ENCODE peak calls at places on chromosomes 1 and 21, in eight cellular contexts. One of them, this sample, is unnamed.

GRCh38 chr1:113217447-113218208 is 144.6 kb downstream of the LRIG2 start:
- DNase-seq in type B pancreatic cell: no peak
- DNase-seq in IMR-90: no peak
- DNase-seq in fibroblast of the aortic adventitia: no peak
- DNase-seq in Caco-2: peak
- DNase-seq in GM13976: no peak
- DNase-seq in CD4-positive, alpha-beta T cell: no peak
- DNase-seq in SK-N-SH: peak
- DNase-seq in this sample: no peak

GRCh38 chr1:10962483-10962882 is 50.0 kb upstream of the TARDBP start:
- DNase-seq in type B pancreatic cell: no peak
- DNase-seq in SK-N-SH: peak
- DNase-seq in Caco-2: no peak
- DNase-seq in CD4-positive, alpha-beta T cell: no peak
- DNase-seq in GM13976: no peak
- DNase-seq in fibroblast of the aortic adventitia: no peak
- DNase-seq in IMR-90: no peak
- DNase-seq in this sample: no peak

GRCh38 chr1:180839547-180839946 is 73.2 kb upstream of the KIAA1614 start:
- DNase-seq in SK-N-SH: no peak
- DNase-seq in CD4-positive, alpha-beta T cell: no peak
- DNase-seq in fibroblast of the aortic adventitia: no peak
- DNase-seq in Caco-2: no peak
- DNase-seq in type B pancreatic cell: no peak
- DNase-seq in GM13976: no peak
- DNase-seq in IMR-90: no peak
- DNase-seq in this sample: no peak

GRCh38 chr1:229694053-229694693 is 68.1 kb downstream of the URB2 start:
- DNase-seq in Caco-2: no peak
- DNase-seq in type B pancreatic cell: no peak
- DNase-seq in CD4-positive, alpha-beta T cell: no peak
- DNase-seq in GM13976: no peak
- DNase-seq in SK-N-SH: peak
- DNase-seq in IMR-90: peak
- DNase-seq in fibroblast of the aortic adventitia: peak
- DNase-seq in this sample: no peak

GRCh38 chr1:208434008-208434407 is 189.8 kb upstream of the PLXNA2 start:
- DNase-seq in CD4-positive, alpha-beta T cell: no peak
- DNase-seq in SK-N-SH: no peak
- DNase-seq in IMR-90: no peak
- DNase-seq in GM13976: no peak
- DNase-seq in Caco-2: no peak
- DNase-seq in type B pancreatic cell: no peak
- DNase-seq in fibroblast of the aortic adventitia: peak
- DNase-seq in this sample: no peak

GRCh38 chr21:33007747-33008146 is 18.0 kb upstream of the OLIG2 start:
- DNase-seq in CD4-positive, alpha-beta T cell: no peak
- DNase-seq in Caco-2: no peak
- DNase-seq in IMR-90: no peak
- DNase-seq in GM13976: no peak
- DNase-seq in type B pancreatic cell: no peak
- DNase-seq in SK-N-SH: no peak
- DNase-seq in fibroblast of the aortic adventitia: no peak
- DNase-seq in this sample: no peak

GRCh38 chr1:224058303-224058702 is 55.6 kb upstream of the FBXO28 start:
- DNase-seq in GM13976: no peak
- DNase-seq in SK-N-SH: no peak
- DNase-seq in fibroblast of the aortic adventitia: no peak
- DNase-seq in type B pancreatic cell: no peak
- DNase-seq in IMR-90: peak
- DNase-seq in Caco-2: no peak
- DNase-seq in CD4-positive, alpha-beta T cell: no peak
- DNase-seq in this sample: no peak

GRCh38 chr1:197618065-197618464 is 157.2 kb downstream of the DENND1B start:
- DNase-seq in SK-N-SH: no peak
- DNase-seq in CD4-positive, alpha-beta T cell: no peak
- DNase-seq in type B pancreatic cell: no peak
- DNase-seq in Caco-2: no peak
- DNase-seq in IMR-90: peak
- DNase-seq in fibroblast of the aortic adventitia: peak
- DNase-seq in GM13976: no peak
- DNase-seq in this sample: no peak

GRCh38 chr1:219236933-219237610 is 63.4 kb downstream of the LYPLAL1 start:
- DNase-seq in GM13976: no peak
- DNase-seq in Caco-2: no peak
- DNase-seq in fibroblast of the aortic adventitia: no peak
- DNase-seq in IMR-90: no peak
- DNase-seq in CD4-positive, alpha-beta T cell: no peak
- DNase-seq in type B pancreatic cell: no peak
- DNase-seq in SK-N-SH: no peak
- DNase-seq in this sample: no peak

GRCh38 chr1:27428316-27429028 is 36.0 kb downstream of the GPR3 start:
- DNase-seq in GM13976: no peak
- DNase-seq in type B pancreatic cell: no peak
- DNase-seq in SK-N-SH: peak
- DNase-seq in Caco-2: no peak
- DNase-seq in IMR-90: no peak
- DNase-seq in fibroblast of the aortic adventitia: peak
- DNase-seq in CD4-positive, alpha-beta T cell: no peak
- DNase-seq in this sample: no peak

GRCh38 chr21:42407476-42407875 is 3.8 kb downstream of the UBASH3A start:
- DNase-seq in Caco-2: no peak
- DNase-seq in SK-N-SH: no peak
- DNase-seq in fibroblast of the aortic adventitia: no peak
- DNase-seq in type B pancreatic cell: no peak
- DNase-seq in GM13976: no peak
- DNase-seq in IMR-90: no peak
- DNase-seq in CD4-positive, alpha-beta T cell: no peak
- DNase-seq in this sample: no peak

GRCh38 chr1:227170361-227171166 is 147.7 kb downstream of the CDC42BPA start:
- DNase-seq in Caco-2: no peak
- DNase-seq in type B pancreatic cell: no peak
- DNase-seq in GM13976: no peak
- DNase-seq in IMR-90: peak
- DNase-seq in SK-N-SH: no peak
- DNase-seq in CD4-positive, alpha-beta T cell: no peak
- DNase-seq in fibroblast of the aortic adventitia: peak
- DNase-seq in this sample: no peak

GRCh38 chr1:67753776-67754525 is 69.0 kb downstream of the GADD45A start:
- DNase-seq in Caco-2: no peak
- DNase-seq in type B pancreatic cell: no peak
- DNase-seq in fibroblast of the aortic adventitia: no peak
- DNase-seq in IMR-90: no peak
- DNase-seq in GM13976: no peak
- DNase-seq in SK-N-SH: no peak
- DNase-seq in CD4-positive, alpha-beta T cell: no peak
- DNase-seq in this sample: no peak

GRCh38 chr1:228282329-228283042 is 74.6 kb downstream of the OBSCN start:
- DNase-seq in SK-N-SH: no peak
- DNase-seq in IMR-90: peak
- DNase-seq in CD4-positive, alpha-beta T cell: no peak
- DNase-seq in GM13976: peak
- DNase-seq in Caco-2: no peak
- DNase-seq in type B pancreatic cell: peak
- DNase-seq in fibroblast of the aortic adventitia: no peak
- DNase-seq in this sample: no peak

GRCh38 chr1:152946248-152946647 is 758 bp upstream of the SPRR5 start:
- DNase-seq in fibroblast of the aortic adventitia: no peak
- DNase-seq in type B pancreatic cell: peak
- DNase-seq in Caco-2: no peak
- DNase-seq in SK-N-SH: no peak
- DNase-seq in GM13976: no peak
- DNase-seq in IMR-90: no peak
- DNase-seq in CD4-positive, alpha-beta T cell: no peak
- DNase-seq in this sample: no peak

GRCh38 chr1:157193702-157194391 is 55.7 kb upstream of the ETV3 start:
- DNase-seq in SK-N-SH: peak
- DNase-seq in IMR-90: peak
- DNase-seq in fibroblast of the aortic adventitia: peak
- DNase-seq in type B pancreatic cell: no peak
- DNase-seq in CD4-positive, alpha-beta T cell: peak
- DNase-seq in GM13976: peak
- DNase-seq in Caco-2: peak
- DNase-seq in this sample: peak

GRCh38 chr1:83693409-83694126 is 305.4 kb downstream of the TTLL7 start:
- DNase-seq in fibroblast of the aortic adventitia: no peak
- DNase-seq in IMR-90: no peak
- DNase-seq in Caco-2: no peak
- DNase-seq in type B pancreatic cell: no peak
- DNase-seq in CD4-positive, alpha-beta T cell: no peak
- DNase-seq in SK-N-SH: peak
- DNase-seq in GM13976: no peak
- DNase-seq in this sample: no peak

GRCh38 chr1:109566982-109567381 is 18.6 kb downstream of the GNAI3 start:
- DNase-seq in GM13976: no peak
- DNase-seq in fibroblast of the aortic adventitia: no peak
- DNase-seq in type B pancreatic cell: no peak
- DNase-seq in SK-N-SH: no peak
- DNase-seq in Caco-2: no peak
- DNase-seq in CD4-positive, alpha-beta T cell: no peak
- DNase-seq in IMR-90: no peak
- DNase-seq in this sample: no peak

GRCh38 chr1:207603777-207604176 is 41.2 kb upstream of the CR1L start:
- DNase-seq in fibroblast of the aortic adventitia: peak
- DNase-seq in type B pancreatic cell: no peak
- DNase-seq in SK-N-SH: no peak
- DNase-seq in GM13976: no peak
- DNase-seq in Caco-2: peak
- DNase-seq in IMR-90: peak
- DNase-seq in CD4-positive, alpha-beta T cell: no peak
- DNase-seq in this sample: no peak

GRCh38 chr21:28337319-28337718 is 655.4 kb downstream of the LTN1 start:
- DNase-seq in IMR-90: peak
- DNase-seq in CD4-positive, alpha-beta T cell: no peak
- DNase-seq in SK-N-SH: peak
- DNase-seq in type B pancreatic cell: no peak
- DNase-seq in GM13976: no peak
- DNase-seq in fibroblast of the aortic adventitia: peak
- DNase-seq in Caco-2: peak
- DNase-seq in this sample: no peak

GRCh38 chr1:200359610-200360163 is 50.1 kb downstream of the ZNF281 start:
- DNase-seq in type B pancreatic cell: no peak
- DNase-seq in CD4-positive, alpha-beta T cell: no peak
- DNase-seq in SK-N-SH: no peak
- DNase-seq in fibroblast of the aortic adventitia: peak
- DNase-seq in GM13976: no peak
- DNase-seq in IMR-90: peak
- DNase-seq in Caco-2: no peak
- DNase-seq in this sample: no peak

GRCh38 chr1:48817505-48818114 is 40.9 kb upstream of the BEND5 start:
- DNase-seq in IMR-90: peak
- DNase-seq in SK-N-SH: peak
- DNase-seq in type B pancreatic cell: no peak
- DNase-seq in fibroblast of the aortic adventitia: peak
- DNase-seq in CD4-positive, alpha-beta T cell: no peak
- DNase-seq in GM13976: peak
- DNase-seq in Caco-2: peak
- DNase-seq in this sample: no peak
- TF ChIP-seq CTCF in IMR-90: peak
- TF ChIP-seq CTCF in SK-N-SH: peak
- TF ChIP-seq CTCF in type B pancreatic cell: peak
- TF ChIP-seq CTCF in fibroblast of the aortic adventitia: peak
- TF ChIP-seq CTCF in CD4-positive, alpha-beta T cell: no peak
- TF ChIP-seq CTCF in GM13976: peak
- TF ChIP-seq CTCF in Caco-2: peak
- TF ChIP-seq CTCF in this sample: no peak

GRCh38 chr1:2948751-2949680 is 72.3 kb upstream of the ACTRT2 start:
- DNase-seq in Caco-2: no peak
- DNase-seq in GM13976: no peak
- DNase-seq in SK-N-SH: no peak
- DNase-seq in fibroblast of the aortic adventitia: no peak
- DNase-seq in CD4-positive, alpha-beta T cell: no peak
- DNase-seq in IMR-90: no peak
- DNase-seq in type B pancreatic cell: no peak
- DNase-seq in this sample: no peak
- TF ChIP-seq CTCF in Caco-2: no peak
- TF ChIP-seq CTCF in GM13976: no peak
- TF ChIP-seq CTCF in SK-N-SH: no peak
- TF ChIP-seq CTCF in fibroblast of the aortic adventitia: no peak
- TF ChIP-seq CTCF in CD4-positive, alpha-beta T cell: no peak
- TF ChIP-seq CTCF in IMR-90: no peak
- TF ChIP-seq CTCF in type B pancreatic cell: no peak
- TF ChIP-seq CTCF in this sample: no peak

DNA sequence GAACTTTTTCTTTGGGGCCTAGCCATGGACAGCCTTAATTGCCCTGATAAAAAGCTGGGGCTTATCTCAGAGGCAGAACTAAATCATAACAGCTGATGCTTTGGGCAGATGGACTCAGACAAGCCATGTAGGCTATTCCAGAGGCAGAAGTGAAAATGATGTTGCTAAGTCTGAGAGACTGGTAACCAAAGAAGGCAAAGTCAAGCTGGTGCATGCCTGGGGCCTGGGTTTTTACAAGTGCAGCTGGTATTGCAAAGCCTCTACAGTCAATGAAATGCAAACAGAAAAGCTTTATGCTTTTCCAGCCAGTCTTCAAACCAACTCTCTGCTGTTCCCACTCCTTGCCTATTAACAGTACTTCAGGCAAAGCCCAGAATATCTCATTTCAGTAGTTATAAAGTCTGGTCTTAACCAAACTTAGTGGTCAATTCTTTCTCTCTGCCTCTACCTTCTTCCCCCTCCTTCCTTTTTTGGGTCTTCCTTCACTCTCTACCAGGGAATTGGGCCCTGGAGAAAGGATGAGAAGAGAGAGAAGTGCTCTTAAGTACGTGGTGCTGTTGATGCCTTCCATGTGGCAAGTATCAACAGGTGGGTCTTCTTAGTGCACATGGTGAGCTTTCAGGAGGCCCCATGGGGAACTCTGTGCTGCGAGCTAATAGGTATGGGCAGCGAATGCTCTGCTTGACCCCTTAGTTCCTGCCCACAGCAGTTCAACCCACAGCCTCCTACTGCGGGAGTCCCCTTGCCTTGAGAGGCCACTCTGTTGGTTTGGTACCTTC is 39.2 kb upstream of the LMX1A start:
- DNase-seq in type B pancreatic cell: no peak
- DNase-seq in SK-N-SH: no peak
- DNase-seq in fibroblast of the aortic adventitia: no peak
- DNase-seq in Caco-2: no peak
- DNase-seq in IMR-90: no peak
- DNase-seq in CD4-positive, alpha-beta T cell: no peak
- DNase-seq in GM13976: no peak
- DNase-seq in this sample: no peak
- TF ChIP-seq CTCF in type B pancreatic cell: no peak
- TF ChIP-seq CTCF in SK-N-SH: no peak
- TF ChIP-seq CTCF in fibroblast of the aortic adventitia: no peak
- TF ChIP-seq CTCF in Caco-2: no peak
- TF ChIP-seq CTCF in IMR-90: no peak
- TF ChIP-seq CTCF in CD4-positive, alpha-beta T cell: no peak
- TF ChIP-seq CTCF in GM13976: no peak
- TF ChIP-seq CTCF in this sample: no peak

DNA sequence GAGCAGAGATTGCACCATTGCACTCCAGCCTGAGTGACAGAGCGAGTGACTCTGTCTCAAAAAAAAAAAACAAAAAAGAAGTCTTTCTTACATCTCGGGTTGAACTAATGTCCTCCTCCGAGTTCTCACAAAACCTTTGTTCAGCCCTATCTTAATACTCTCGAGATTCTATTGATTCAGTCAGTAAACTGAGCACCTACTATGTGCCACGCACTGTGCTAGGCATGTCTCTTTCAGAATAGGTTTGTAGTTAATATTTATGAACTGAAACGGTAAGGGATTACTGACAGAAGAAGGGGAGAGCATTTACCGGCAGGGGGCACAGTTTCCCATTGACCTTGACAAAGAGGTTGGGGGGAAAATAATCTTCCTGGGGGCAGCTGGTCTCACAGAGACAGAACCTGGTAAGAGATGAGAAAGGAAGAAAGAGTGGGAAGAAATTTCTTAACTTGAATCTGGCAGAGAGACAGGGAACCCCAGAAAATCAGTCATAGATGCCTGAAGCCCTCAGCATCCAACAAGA is 3.4 kb downstream of the PIAS3 start:
- DNase-seq in IMR-90: no peak
- DNase-seq in SK-N-SH: no peak
- DNase-seq in GM13976: no peak
- DNase-seq in CD4-positive, alpha-beta T cell: no peak
- DNase-seq in fibroblast of the aortic adventitia: no peak
- DNase-seq in Caco-2: no peak
- DNase-seq in type B pancreatic cell: no peak
- DNase-seq in this sample: no peak
- TF ChIP-seq CTCF in IMR-90: no peak
- TF ChIP-seq CTCF in SK-N-SH: no peak
- TF ChIP-seq CTCF in GM13976: no peak
- TF ChIP-seq CTCF in CD4-positive, alpha-beta T cell: no peak
- TF ChIP-seq CTCF in fibroblast of the aortic adventitia: peak
- TF ChIP-seq CTCF in Caco-2: no peak
- TF ChIP-seq CTCF in type B pancreatic cell: no peak
- TF ChIP-seq CTCF in this sample: no peak